ENCODE peak calls at places on chromosomes 3 and 15, in eight cellular contexts. Y, Z, T, Q, E, R, X and D are unnamed samples.

GRCh38 chr3:71728632-71729342 is 3.6 kb upstream of the EIF4E3 start:
- DNase-seq in Y (no peak), T (no peak), Q (peak; percentile 34), R (peak; percentile 75), X (peak; percentile 14), Z (peak; percentile 19), E (no peak), D (peak; percentile 29)

GRCh38 chr3:62607287-62608029 is 234.1 kb upstream of the FEZF2 start:
- DNase-seq in E (no peak), R (no peak), X (no peak), Y (peak; percentile 37), Q (peak; percentile 99), T (peak; percentile 58), Z (no peak), D (no peak)

GRCh38 chr15:43410572-43411214 is 39.8 kb downstream of the TUBGCP4 start:
- DNase-seq in X (peak; percentile 5), T (peak; percentile 14), Y (peak; percentile 74), Q (no peak), R (no peak), E (no peak), Z (no peak), D (no peak)

GRCh38 chr3:149180057-149180573 is 41.5 kb downstream of the CP start:
- DNase-seq in Y (peak; percentile 97), Z (peak; percentile 8), T (peak; percentile 99), X (peak; percentile 99), Q (peak; percentile 100), E (no peak), R (no peak), D (no peak)

GRCh38 chr3:123914829-123915228 is 30.7 kb upstream of the MYLK start:
- DNase-seq in X (peak; percentile 11), Z (no peak), R (no peak), E (no peak), Q (no peak), Y (no peak), T (no peak), D (no peak)

GRCh38 chr15:87207945-87208580 is 1048.5 kb downstream of the NTRK3 start:
- DNase-seq in Q (peak; percentile 83), E (no peak), Z (no peak), Y (peak; percentile 1), T (peak; percentile 45), X (no peak), R (no peak), D (no peak)

GRCh38 chr3:125357032-125357658 is 18.0 kb downstream of the ZNF148 start:
- DNase-seq in X (peak; percentile 40), Z (peak; percentile 64), Q (peak; percentile 59), Y (peak; percentile 75), R (peak; percentile 1), T (no peak), E (peak; percentile 6), D (peak; percentile 22)

GRCh38 chr3:169053427-169053826 is 610.1 kb downstream of the MECOM start:
- DNase-seq in X (no peak), Q (no peak), T (no peak), E (no peak), R (no peak), Z (no peak), Y (no peak), D (no peak)

GRCh38 chr15:93027413-93027812 is 61.6 kb downstream of the RGMA start:
- DNase-seq in T (no peak), Z (no peak), X (no peak), Q (no peak), E (no peak), R (no peak), Y (no peak), D (no peak)

GRCh38 chr3:100732435-100732834 is 23.1 kb downstream of the TFG start:
- DNase-seq in Y (no peak), R (no peak), T (no peak), E (no peak), X (no peak), Q (no peak), Z (no peak), D (no peak)

GRCh38 chr3:82055792-82056191 is 294.3 kb upstream of the GBE1 start:
- DNase-seq in Z (no peak), R (no peak), Y (peak; percentile 14), E (no peak), Q (no peak), T (no peak), X (peak; percentile 7), D (no peak)

GRCh38 chr3:134430950-134431445 is 54.8 kb downstream of the ANAPC13 start:
- DNase-seq in Y (no peak), X (no peak), T (no peak), R (peak; percentile 34), E (no peak), Z (no peak), Q (no peak), D (no peak)

GRCh38 chr15:47934342-47934741 is 186.4 kb upstream of the SLC24A5 start:
- DNase-seq in E (no peak), Z (no peak), Y (no peak), T (no peak), X (no peak), R (no peak), Q (no peak), D (no peak)

GRCh38 chr3:27387625-27388024 is 18.4 kb upstream of the NEK10 start:
- DNase-seq in X (no peak), Q (no peak), Z (no peak), T (no peak), E (no peak), R (no peak), Y (peak; percentile 23), D (no peak)

GRCh38 chr3:171116365-171116764 is 89.8 kb upstream of the SLC2A2 start:
- DNase-seq in Y (peak; percentile 41), Z (no peak), X (no peak), T (no peak), R (no peak), E (no peak), Q (peak; percentile 74), D (no peak)

GRCh38 chr3:183159319-183159718 is 3.2 kb downstream of the LAMP3 start:
- DNase-seq in T (no peak), E (no peak), X (no peak), Q (no peak), R (no peak), Y (no peak), Z (peak; percentile 21), D (no peak)

GRCh38 chr3:64360261-64360660 is 135.0 kb upstream of the PRICKLE2 start:
- DNase-seq in R (no peak), E (no peak), Q (no peak), X (no peak), T (no peak), Z (no peak), Y (no peak), D (no peak)